ENCODE peak calls at places on chromosomes 7 and 10, in seven cellular contexts. K, L, X, I, U, R and J are unnamed samples.
A peak's percentile ranks its signal among the peaks of the same experiment; 100 is the strongest.

GRCh38 chr10:113991091-113991860 is 52.4 kb upstream of the ADRB1 start:
- DNase-seq in X (no peak), I (no peak), U (no peak), L (no peak), R (peak; percentile 82), K (peak; percentile 53), J (no peak)

GRCh38 chr7:158572000-158572828 is 15.4 kb downstream of the PTPRN2 start:
- DNase-seq in I (no peak), X (no peak), K (no peak), L (no peak), R (no peak), U (no peak), J (no peak)

GRCh38 chr10:82742478-82742877 is 867.5 kb downstream of the NRG3 start:
- DNase-seq in U (peak; percentile 83), K (no peak), R (peak; percentile 78), L (no peak), I (no peak), X (no peak), J (peak; percentile 34)

GRCh38 chr10:45580371-45580770 is 92.2 kb downstream of the ZFAND4 start:
- DNase-seq in K (no peak), U (peak; percentile 33), R (no peak), I (no peak), L (no peak), X (no peak), J (no peak)

GRCh38 chr10:110151467-110151866 is 55.9 kb upstream of the MXI1 start:
- DNase-seq in I (peak; percentile 91), U (no peak), R (no peak), K (no peak), L (no peak), X (no peak), J (peak; percentile 92)

GRCh38 chr10:103723557-103723956 is 131.8 kb downstream of the SH3PXD2A start:
- DNase-seq in L (no peak), I (no peak), K (no peak), R (no peak), X (no peak), U (no peak), J (no peak)

GRCh38 chr7:64630496-64630895 is 35.4 kb upstream of the ZNF107 start:
- DNase-seq in U (no peak), X (no peak), L (no peak), K (no peak), I (no peak), R (no peak), J (no peak)

GRCh38 chr7:38330861-38331709 is 57.6 kb upstream of the TARP start:
- DNase-seq in L (peak; percentile 83), R (no peak), K (peak; percentile 64), X (no peak), I (no peak), U (no peak), J (no peak)

GRCh38 chr7:84236398-84236797 is 41.8 kb upstream of the SEMA3A start:
- DNase-seq in I (no peak), L (no peak), U (peak; percentile 78), X (no peak), K (no peak), R (peak; percentile 29), J (no peak)

GRCh38 chr10:59387951-59388431 is 25.6 kb upstream of the FAM13C start:
- DNase-seq in I (no peak), X (no peak), L (no peak), U (no peak), R (peak; percentile 97), K (no peak), J (no peak)

GRCh38 chr10:121886997-121887622 is 40.7 kb downstream of the ATE1 start:
- DNase-seq in R (peak; percentile 73), L (peak; percentile 74), I (peak; percentile 55), X (no peak), K (peak; percentile 67), U (peak; percentile 76), J (peak; percentile 64)

GRCh38 chr10:113027574-113028392 is 77.7 kb downstream of the TCF7L2 start:
- DNase-seq in X (no peak), K (no peak), L (no peak), I (no peak), R (peak; percentile 44), U (peak; percentile 31), J (no peak)

GRCh38 chr10:119896061-119896655 is 3.6 kb downstream of the SEC23IP start:
- DNase-seq in L (no peak), I (no peak), U (no peak), K (no peak), R (peak; percentile 64), X (no peak), J (peak; percentile 51)

GRCh38 chr7:140695381-140695780 is 1.1 kb upstream of the NDUFB2 start:
- DNase-seq in L (no peak), X (peak; percentile 51), R (no peak), I (no peak), K (no peak), U (no peak), J (no peak)

GRCh38 chr7:27194002-27194352 is 5.9 kb downstream of the HOXA13 start:
- DNase-seq in R (no peak), I (no peak), K (no peak), L (no peak), X (no peak), U (no peak), J (no peak)
- TF ChIP-seq CTCF in R (no peak), I (no peak), K (no peak), L (no peak), X (no peak), U (no peak), J (no peak)

GRCh38 chr7:24279512-24279911 is 4.5 kb upstream of the NPY start:
- DNase-seq in X (no peak), L (no peak), K (no peak), R (no peak), I (no peak), U (no peak), J (no peak)

GRCh38 chr7:24283559-24283899 is 461 bp upstream of the NPY start:
- DNase-seq in U (no peak), X (no peak), I (no peak), R (peak; percentile 1), L (peak; percentile 34), K (no peak), J (no peak)

GRCh38 chr7:24290004-24290641 is 6.1 kb downstream of the NPY start:
- DNase-seq in K (peak; percentile 86), R (peak; percentile 28), X (no peak), L (peak; percentile 36), U (peak; percentile 20), I (no peak), J (no peak)

GRCh38 chr7:24283900-24284698 is at the start of gene NPY:
- DNase-seq in K (peak; percentile 30), U (no peak), X (no peak), L (peak; percentile 56), R (no peak), I (no peak), J (no peak)

GRCh38 chr7:24284699-24285506 is 913 bp downstream of the NPY start:
- DNase-seq in K (no peak), R (no peak), I (no peak), L (peak; percentile 79), U (no peak), X (no peak), J (no peak)
- TF ChIP-seq CTCF in K (no peak), R (no peak), I (no peak), L (no peak), U (no peak), X (no peak), J (no peak)

GRCh38 chr10:126013489-126014281 is 117.3 kb downstream of the FANK1 start:
- DNase-seq in K (peak; percentile 5), U (peak; percentile 54), R (peak; percentile 91), L (peak; percentile 46), X (no peak), I (no peak), J (no peak)
- TF ChIP-seq CTCF in K (no peak), U (no peak), R (no peak), L (no peak), X (no peak), I (no peak), J (no peak)

DNA sequence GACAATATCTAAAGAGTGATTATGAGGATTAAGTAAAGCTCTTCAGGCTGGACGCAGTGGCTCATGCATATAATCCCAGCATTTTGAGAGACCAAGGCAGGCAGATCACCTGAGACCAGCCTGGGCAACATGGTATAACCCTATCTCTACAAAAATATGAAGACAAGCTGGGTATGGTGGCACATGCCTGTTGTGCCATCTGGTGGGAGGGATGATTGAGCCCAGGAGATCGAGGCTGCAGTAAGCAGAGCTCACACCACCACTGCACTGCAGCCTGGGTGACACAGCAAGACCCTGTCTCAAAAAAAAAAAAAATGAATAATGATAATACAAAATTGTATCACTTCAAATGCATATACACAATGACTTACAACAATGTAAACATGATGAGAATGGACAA is 195.6 kb upstream of the AUTS2 start:
- DNase-seq in R (no peak), X (no peak), I (no peak), L (no peak), U (no peak), K (no peak), J (no peak)
- TF ChIP-seq CTCF in R (no peak), X (no peak), I (no peak), L (no peak), U (no peak), K (no peak), J (no peak)

GRCh38 chr7:81776972-81777371 is 7.1 kb upstream of the HGF start:
- DNase-seq in K (no peak), X (no peak), L (no peak), U (no peak), I (no peak), R (no peak), J (no peak)
- TF ChIP-seq CTCF in K (no peak), X (no peak), L (no peak), U (no peak), I (no peak), R (peak; percentile 16), J (no peak)